ENCODE peak calls at places on chromosomes 12 and 14, in ten cellular contexts. T is HepG2; X is T-cell; F is NB4; I is activated CD4-positive, alpha-beta T cell treated with anti-CD3 and anti-CD28 coated beads, Interleukin-2, amount 50 U/mL, for 24 hours; U is LoVo; S is A172; M is stomach; B is G401; A is adrenal gland. D is an unnamed sample.

GRCh38 chr14:103868242-103868897 is 21.0 kb upstream of the PPP1R13B start:
- DNase-seq in T (no peak), X (no peak), F (no peak), I (no peak), U (no peak), S (no peak), M (no peak), B (no peak), A (no peak), D (no peak)

GRCh38 chr12:42299392-42300308 is 26.2 kb downstream of the ZCRB1 start:
- DNase-seq in T (no peak), X (no peak), F (peak), I (peak), U (no peak), S (peak), M (no peak), B (no peak), A (no peak), D (no peak)

GRCh38 chr14:24576178-24576577 is at the start of gene CTSG:
- DNase-seq in T (no peak), X (no peak), F (peak), I (no peak), U (no peak), S (no peak), M (no peak), B (no peak), A (no peak), D (no peak)

GRCh38 chr12:14384783-14385638 is 19.5 kb downstream of the ATF7IP start:
- DNase-seq in T (peak), X (peak), F (peak), I (peak), U (peak), S (peak), M (peak), B (peak), A (peak), D (peak)

GRCh38 chr12:65810036-65810435 is 14.2 kb upstream of the HMGA2 start:
- DNase-seq in T (no peak), X (no peak), F (no peak), I (no peak), U (no peak), S (no peak), M (no peak), B (no peak), A (no peak), D (no peak)

GRCh38 chr12:124618291-124618902 is 51.0 kb upstream of the NCOR2 start:
- DNase-seq in T (no peak), X (no peak), F (no peak), I (no peak), U (no peak), S (no peak), M (no peak), B (no peak), A (no peak), D (no peak)

GRCh38 chr14:77886010-77886409 is 86.1 kb downstream of the ADCK1 start:
- DNase-seq in T (no peak), X (no peak), F (no peak), I (no peak), U (no peak), S (no peak), M (no peak), B (no peak), A (no peak), D (no peak)

GRCh38 chr14:22986508-22987054 is 4.2 kb upstream of the AJUBA start:
- DNase-seq in T (peak), X (peak), F (peak), I (peak), U (peak), S (peak), M (peak), B (peak), A (peak), D (peak)

GRCh38 chr12:61011767-61012423 is 1248.3 kb upstream of the USP15 start:
- DNase-seq in T (no peak), X (no peak), F (no peak), I (no peak), U (no peak), S (no peak), M (no peak), B (no peak), A (no peak), D (no peak)

GRCh38 chr12:117447665-117448366 is 86.4 kb upstream of the NOS1 start:
- DNase-seq in T (no peak), X (no peak), F (no peak), I (no peak), U (no peak), S (no peak), M (no peak), B (no peak), A (no peak), D (no peak)

GRCh38 chr12:68358532-68359485 is 26.6 kb upstream of the MDM1 start:
- DNase-seq in T (peak), X (peak), F (peak), I (no peak), U (peak), S (peak), M (peak), B (peak), A (peak), D (peak)

GRCh38 chr12:76878045-76878898 is 547 bp downstream of the CSRP2 start:
- DNase-seq in T (peak), X (no peak), F (peak), I (no peak), U (peak), S (peak), M (no peak), B (peak), A (no peak), D (peak)

GRCh38 chr14:59455411-59455810 is 9.8 kb downstream of the GPR135 start:
- DNase-seq in T (no peak), X (no peak), F (no peak), I (no peak), U (no peak), S (peak), M (no peak), B (no peak), A (no peak), D (no peak)

GRCh38 chr12:130818381-130819247 is 20.4 kb downstream of the STX2 start:
- DNase-seq in T (no peak), X (peak), F (peak), I (peak), U (peak), S (no peak), M (peak), B (peak), A (peak), D (no peak)

GRCh38 chr12:22039361-22039760 is 6.7 kb upstream of the CMAS start:
- DNase-seq in T (no peak), X (no peak), F (no peak), I (no peak), U (no peak), S (no peak), M (no peak), B (peak), A (no peak), D (no peak)

D was measured in left lobe of liver.